ENCODE peak calls at places on chromosomes 2 and 18, in four cellular contexts. V is endothelial cell, Y is left lung, P is suprapubic skin. S is an unnamed sample.

GRCh38 chr2:14180333-14180732 is 452.2 kb upstream of the LRATD1 start:
- DNase-seq in V (no peak), Y (no peak), P (no peak), S (no peak)

GRCh38 chr2:174145827-174146226 is 102.5 kb downstream of the OLA1 start:
- DNase-seq in V (no peak), Y (no peak), P (no peak), S (no peak)

GRCh38 chr18:24659837-24660720 is 199.6 kb downstream of the HRH4 start:
- DNase-seq in V (no peak), Y (peak; percentile 34), P (peak; percentile 64), S (no peak)

GRCh38 chr2:166727105-166727504 is 161.2 kb upstream of the XIRP2 start:
- DNase-seq in V (no peak), Y (no peak), P (no peak), S (no peak)

GRCh38 chr2:125398738-125399473 is 1257.1 kb upstream of the GYPC start:
- DNase-seq in V (no peak), Y (no peak), P (no peak), S (no peak)

GRCh38 chr2:231152800-231153557 is 28.1 kb upstream of the HTR2B start:
- DNase-seq in V (no peak), Y (no peak), P (no peak), S (no peak)

GRCh38 chr2:64453710-64454315 is at the start of gene LGALSL:
- DNase-seq in V (peak; percentile 79), Y (peak; percentile 94), P (peak; percentile 85), S (peak; percentile 79)

GRCh38 chr2:84375020-84375419 is 84.1 kb downstream of the SUCLG1 start:
- DNase-seq in V (no peak), Y (no peak), P (no peak), S (no peak)

GRCh38 chr2:224938670-224939309 is 103.5 kb downstream of the DOCK10 start:
- DNase-seq in V (no peak), Y (no peak), P (no peak), S (no peak)

GRCh38 chr2:103005386-103005785 is 243.6 kb downstream of the TMEM182 start:
- DNase-seq in V (no peak), Y (no peak), P (no peak), S (no peak)

GRCh38 chr2:15711126-15711860 is 119.6 kb downstream of the DDX1 start:
- DNase-seq in V (no peak), Y (no peak), P (no peak), S (no peak)

GRCh38 chr2:180144311-180144813 is 137.3 kb upstream of the CWC22 start:
- DNase-seq in V (no peak), Y (no peak), P (no peak), S (no peak)

GRCh38 chr2:237935740-237936452 is 30.9 kb upstream of the UBE2F start:
- DNase-seq in V (no peak), Y (no peak), P (no peak), S (no peak)

GRCh38 chr18:48993586-48993985 is 42.8 kb upstream of the SMAD7 start:
- DNase-seq in V (no peak), Y (peak; percentile 14), P (no peak), S (no peak)

GRCh38 chr18:78213365-78213994 is 766.1 kb upstream of the SALL3 start:
- DNase-seq in V (no peak), Y (no peak), P (no peak), S (no peak)

GRCh38 chr2:241267249-241268067 is 48.0 kb downstream of the HDLBP start:
- DNase-seq in V (no peak), Y (no peak), P (no peak), S (no peak)

GRCh38 chr2:58106896-58107295 is 60.3 kb downstream of the VRK2 start:
- DNase-seq in V (no peak), Y (no peak), P (no peak), S (no peak)

GRCh38 chr2:174561283-174562275 is 36.0 kb downstream of the WIPF1 start:
- DNase-seq in V (no peak), Y (no peak), P (no peak), S (no peak)

GRCh38 chr2:128590309-128591021 is 271.8 kb upstream of the HS6ST1 start:
- DNase-seq in V (no peak), Y (no peak), P (no peak), S (no peak)

GRCh38 chr2:55840460-55840859 is 83.1 kb downstream of the EFEMP1 start:
- DNase-seq in V (no peak), Y (no peak), P (no peak), S (no peak)

GRCh38 chr2:132837764-132838163 is 167.8 kb upstream of the LYPD1 start:
- DNase-seq in V (no peak), Y (no peak), P (no peak), S (no peak)

GRCh38 chr2:44840186-44840850 is 101.2 kb upstream of the SIX3 start:
- DNase-seq in V (no peak), Y (no peak), P (no peak), S (no peak)

GRCh38 chr2:230714122-230714453 is 1.4 kb downstream of the CAB39 start:
- DNase-seq in V (peak; percentile 10), Y (no peak), P (no peak), S (no peak)

GRCh38 chr2:7031424-7032245 is 114.4 kb downstream of the RNF144A start:
- DNase-seq in V (no peak), Y (peak; percentile 88), P (peak; percentile 79), S (no peak)

GRCh38 chr18:71136487-71136886 is 847.6 kb downstream of the SOCS6 start:
- DNase-seq in V (no peak), Y (no peak), P (no peak), S (no peak)

GRCh38 chr2:75481041-75481836 is 79.5 kb downstream of the EVA1A start:
- DNase-seq in V (no peak), Y (no peak), P (no peak), S (no peak)

GRCh38 chr18:56139792-56140254 is 498.6 kb downstream of the TXNL1 start:
- DNase-seq in V (no peak), Y (no peak), P (no peak), S (no peak)

GRCh38 chr2:96832751-96833507 is 10.9 kb downstream of the ANKRD23 start:
- DNase-seq in V (peak; percentile 60), Y (peak; percentile 87), P (no peak), S (peak; percentile 80)

GRCh38 chr2:142290931-142291330 is 160.1 kb upstream of the LRP1B start:
- DNase-seq in V (no peak), Y (no peak), P (no peak), S (no peak)

DNA sequence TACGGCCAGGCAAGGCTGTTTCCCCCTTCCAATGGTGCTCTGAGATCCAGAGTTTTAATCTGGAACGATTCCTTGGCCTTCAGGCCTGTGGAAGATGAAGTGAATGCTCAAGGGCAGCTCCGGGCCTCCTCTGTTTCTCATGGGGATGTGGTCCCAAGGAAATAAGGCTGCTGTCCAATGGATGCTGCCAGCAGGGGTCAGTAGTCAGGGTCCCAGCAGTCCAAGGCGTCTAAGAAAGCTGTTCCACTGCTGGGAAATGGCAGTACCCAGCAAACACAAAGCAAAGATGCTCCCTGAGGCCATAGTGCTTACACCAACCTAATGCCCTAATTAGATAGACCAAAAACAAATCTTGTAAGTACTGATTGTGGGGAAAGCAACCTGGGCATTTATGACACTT is 12.5 kb downstream of the NMS start:
- DNase-seq in V (no peak), Y (no peak), P (no peak), S (no peak)
- TF ChIP-seq CTCF in V (no peak), Y (no peak), P (no peak), S (peak; percentile 35)

GRCh38 chr2:72712977-72713376 is 112.9 kb downstream of the EXOC6B start:
- DNase-seq in V (no peak), Y (no peak), P (no peak), S (no peak)

GRCh38 chr2:72712304-72712703 is 113.5 kb downstream of the EXOC6B start:
- DNase-seq in V (no peak), Y (no peak), P (no peak), S (no peak)

GRCh38 chr2:72718906-72719305 is 106.9 kb downstream of the EXOC6B start:
- DNase-seq in V (no peak), Y (no peak), P (no peak), S (no peak)

GRCh38 chr2:72710418-72711152 is 115.2 kb downstream of the EXOC6B start:
- DNase-seq in V (no peak), Y (no peak), P (no peak), S (no peak)

DNA sequence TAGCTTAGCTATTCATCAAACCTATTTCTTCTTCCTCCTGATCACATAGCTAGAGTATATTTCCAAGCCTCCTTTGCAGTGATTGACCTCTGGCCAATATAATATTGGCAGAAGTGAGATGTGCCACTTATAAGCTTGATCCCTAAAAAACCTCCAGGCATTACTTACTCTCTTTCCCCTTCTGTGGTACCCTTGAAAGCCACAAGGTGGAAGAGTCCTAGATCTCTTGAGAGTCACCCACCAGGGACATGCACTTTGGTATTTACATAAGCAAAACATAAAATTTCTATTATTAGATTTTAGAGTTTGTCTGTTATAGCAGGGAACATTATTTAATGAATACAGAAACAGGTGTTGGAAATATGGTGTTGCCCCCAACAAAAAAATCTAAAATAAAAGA is 112.0 kb downstream of the EXOC6B start:
- DNase-seq in V (no peak), Y (no peak), P (no peak), S (no peak)
- TF ChIP-seq CTCF in V (no peak), Y (no peak), P (no peak), S (peak; percentile 50)

GRCh38 chr2:143688248-143688647 is 559.0 kb downstream of the ARHGAP15 start:
- DNase-seq in V (no peak), Y (no peak), P (no peak), S (no peak)

GRCh38 chr2:143688815-143689214 is 559.6 kb downstream of the ARHGAP15 start:
- DNase-seq in V (no peak), Y (no peak), P (no peak), S (no peak)

GRCh38 chr2:143684731-143685364 is 555.6 kb downstream of the ARHGAP15 start:
- DNase-seq in V (no peak), Y (no peak), P (no peak), S (no peak)

GRCh38 chr2:143685439-143686078 is 556.3 kb downstream of the ARHGAP15 start:
- DNase-seq in V (no peak), Y (no peak), P (no peak), S (no peak)

GRCh38 chr2:143686585-143687164 is 557.5 kb downstream of the ARHGAP15 start:
- DNase-seq in V (peak; percentile 19), Y (no peak), P (no peak), S (no peak)
- TF ChIP-seq CTCF in V (peak; percentile 83), Y (peak; percentile 42), P (peak; percentile 7), S (peak; percentile 78)

GRCh38 chr2:109128048-109128465 is 948 bp upstream of the SH3RF3 start:
- DNase-seq in V (peak; percentile 91), Y (peak; percentile 94), P (peak; percentile 82), S (peak; percentile 87)
- TF ChIP-seq CTCF in V (peak; percentile 93), Y (peak; percentile 86), P (peak; percentile 84), S (peak; percentile 99)

GRCh38 chr2:176872406-176872805 is 340.2 kb upstream of the HNRNPA3 start:
- DNase-seq in V (no peak), Y (no peak), P (no peak), S (no peak)

GRCh38 chr2:176876493-176877103 is 336.0 kb upstream of the HNRNPA3 start:
- DNase-seq in V (no peak), Y (no peak), P (no peak), S (no peak)

GRCh38 chr2:176873403-176873802 is 339.2 kb upstream of the HNRNPA3 start:
- DNase-seq in V (no peak), Y (no peak), P (no peak), S (no peak)
- TF ChIP-seq CTCF in V (no peak), Y (no peak), P (no peak), S (peak; percentile 59)